ENCODE peak calls at places on chromosomes 13 and 19, in ten cellular contexts. One of them, this sample, is unnamed.

GRCh38 chr19:10238172-10238783 is 7.1 kb upstream of the S1PR2 start:
- DNase-seq in HEK293T: no peak
- DNase-seq in CD4-positive, alpha-beta memory T cell: no peak
- DNase-seq in AG08395: peak; percentile 69
- DNase-seq in mucosa of descending colon: peak; percentile 66
- DNase-seq in stimulated activated CD8-positive, alpha-beta memory T cell treated with anti-CD3 and anti-CD28 coated beads, Interleukin-7, amount 100 ng/mL, for 4 hours: no peak
- DNase-seq in PC-3: peak; percentile 77
- DNase-seq in tibial nerve: no peak
- DNase-seq in NCI-H460: no peak
- DNase-seq in A172: no peak
- DNase-seq in this sample: no peak

GRCh38 chr13:96052655-96053002 is 572 bp downstream of the UGGT2 start:
- DNase-seq in HEK293T: peak; percentile 37
- DNase-seq in CD4-positive, alpha-beta memory T cell: no peak
- DNase-seq in AG08395: peak; percentile 56
- DNase-seq in mucosa of descending colon: no peak
- DNase-seq in stimulated activated CD8-positive, alpha-beta memory T cell treated with anti-CD3 and anti-CD28 coated beads, Interleukin-7, amount 100 ng/mL, for 4 hours: no peak
- DNase-seq in PC-3: peak; percentile 15
- DNase-seq in tibial nerve: no peak
- DNase-seq in NCI-H460: peak; percentile 20
- DNase-seq in A172: peak; percentile 73
- DNase-seq in this sample: peak; percentile 58

GRCh38 chr13:27476943-27477681 is 26.7 kb upstream of the MTIF3 start:
- DNase-seq in HEK293T: no peak
- DNase-seq in CD4-positive, alpha-beta memory T cell: no peak
- DNase-seq in AG08395: peak; percentile 55
- DNase-seq in mucosa of descending colon: no peak
- DNase-seq in stimulated activated CD8-positive, alpha-beta memory T cell treated with anti-CD3 and anti-CD28 coated beads, Interleukin-7, amount 100 ng/mL, for 4 hours: no peak
- DNase-seq in PC-3: peak; percentile 89
- DNase-seq in tibial nerve: no peak
- DNase-seq in NCI-H460: peak; percentile 33
- DNase-seq in A172: no peak
- DNase-seq in this sample: peak; percentile 8

GRCh38 chr19:17155251-17155650 is 59.9 kb upstream of the USE1 start:
- DNase-seq in HEK293T: no peak
- DNase-seq in CD4-positive, alpha-beta memory T cell: no peak
- DNase-seq in AG08395: no peak
- DNase-seq in mucosa of descending colon: no peak
- DNase-seq in stimulated activated CD8-positive, alpha-beta memory T cell treated with anti-CD3 and anti-CD28 coated beads, Interleukin-7, amount 100 ng/mL, for 4 hours: no peak
- DNase-seq in PC-3: no peak
- DNase-seq in tibial nerve: no peak
- DNase-seq in NCI-H460: no peak
- DNase-seq in A172: no peak
- DNase-seq in this sample: no peak

GRCh38 chr13:47826481-47826880 is 174.6 kb downstream of the SUCLA2 start:
- DNase-seq in HEK293T: no peak
- DNase-seq in CD4-positive, alpha-beta memory T cell: no peak
- DNase-seq in AG08395: no peak
- DNase-seq in mucosa of descending colon: no peak
- DNase-seq in stimulated activated CD8-positive, alpha-beta memory T cell treated with anti-CD3 and anti-CD28 coated beads, Interleukin-7, amount 100 ng/mL, for 4 hours: no peak
- DNase-seq in PC-3: no peak
- DNase-seq in tibial nerve: no peak
- DNase-seq in NCI-H460: no peak
- DNase-seq in A172: no peak
- DNase-seq in this sample: no peak

GRCh38 chr19:46579286-46579944 is 21.7 kb upstream of the CALM3 start:
- DNase-seq in HEK293T: no peak
- DNase-seq in CD4-positive, alpha-beta memory T cell: peak; percentile 33
- DNase-seq in AG08395: no peak
- DNase-seq in mucosa of descending colon: no peak
- DNase-seq in stimulated activated CD8-positive, alpha-beta memory T cell treated with anti-CD3 and anti-CD28 coated beads, Interleukin-7, amount 100 ng/mL, for 4 hours: no peak
- DNase-seq in PC-3: peak; percentile 8
- DNase-seq in tibial nerve: no peak
- DNase-seq in NCI-H460: no peak
- DNase-seq in A172: peak; percentile 4
- DNase-seq in this sample: no peak

GRCh38 chr19:52527954-52528326 is 472 bp downstream of the ZNF808 start:
- DNase-seq in HEK293T: no peak
- DNase-seq in CD4-positive, alpha-beta memory T cell: no peak
- DNase-seq in AG08395: peak; percentile 3
- DNase-seq in mucosa of descending colon: peak; percentile 19
- DNase-seq in stimulated activated CD8-positive, alpha-beta memory T cell treated with anti-CD3 and anti-CD28 coated beads, Interleukin-7, amount 100 ng/mL, for 4 hours: no peak
- DNase-seq in PC-3: no peak
- DNase-seq in tibial nerve: no peak
- DNase-seq in NCI-H460: no peak
- DNase-seq in A172: no peak
- DNase-seq in this sample: no peak

GRCh38 chr13:114313061-114313860 is 1.0 kb upstream of the CHAMP1 start:
- DNase-seq in HEK293T: no peak
- DNase-seq in CD4-positive, alpha-beta memory T cell: no peak
- DNase-seq in AG08395: no peak
- DNase-seq in mucosa of descending colon: peak; percentile 23
- DNase-seq in stimulated activated CD8-positive, alpha-beta memory T cell treated with anti-CD3 and anti-CD28 coated beads, Interleukin-7, amount 100 ng/mL, for 4 hours: no peak
- DNase-seq in PC-3: peak; percentile 25
- DNase-seq in tibial nerve: no peak
- DNase-seq in NCI-H460: no peak
- DNase-seq in A172: peak; percentile 50
- DNase-seq in this sample: peak; percentile 29

This sample was measured in endothelial cell of umbilical vein.